ENCODE peak calls at places on chromosomes 2 and 18, in five cellular contexts. I is SK-N-SH, R is K562, O is GM12878, Q is H1. A is an unnamed sample. For H3K36me3, the result is how much of the 10 kb centered on the place peaks cover.

GRCh38 chr2:143030127-143030526 is 99.1 kb upstream of the ARHGAP15 start:
- DNase-seq in I (no peak), R (no peak), O (peak), Q (no peak), A (no peak)

GRCh38 chr18:64164883-64165282 is 16.0 kb upstream of the LINC00305 start:
- DNase-seq in I (no peak), R (no peak), O (no peak), Q (no peak), A (no peak)

GRCh38 chr18:52326001-52326400 is 14.0 kb upstream of the DCC start:
- DNase-seq in I (no peak), R (no peak), O (no peak), Q (no peak), A (no peak)

GRCh38 chr2:102686479-102687439 is 67.4 kb downstream of the SLC9A2 start:
- DNase-seq in I (no peak), R (no peak), O (no peak), Q (no peak), A (no peak)

GRCh38 chr2:218798767-218799504 is 17.0 kb downstream of the CYP27A1 start:
- DNase-seq in I (no peak), R (no peak), O (no peak), Q (no peak), A (no peak)

GRCh38 chr2:217325810-217326209 is 465.9 kb upstream of the TNP1 start:
- DNase-seq in I (no peak), R (no peak), O (no peak), Q (no peak), A (no peak)

GRCh38 chr2:232592687-232593407 is 40.6 kb upstream of the EFHD1 start:
- DNase-seq in I (no peak), R (peak), O (no peak), Q (no peak), A (no peak)

GRCh38 chr18:54150226-54150625 is 74.2 kb downstream of the MBD2 start:
- DNase-seq in I (no peak), R (no peak), O (no peak), Q (no peak), A (no peak)

GRCh38 chr18:58196164-58196563 is 152.1 kb downstream of the NEDD4L start:
- DNase-seq in I (no peak), R (no peak), O (no peak), Q (no peak), A (no peak)

GRCh38 chr18:41128126-41128525 is 826.9 kb upstream of the PIK3C3 start:
- DNase-seq in I (no peak), R (no peak), O (no peak), Q (no peak), A (no peak)

GRCh38 chr2:16257725-16258028 is 317.3 kb downstream of the MYCN start:
- DNase-seq in I (no peak), R (no peak), O (no peak), Q (no peak), A (no peak)

GRCh38 chr2:157441072-157441454 is 2.8 kb downstream of the CYTIP start:
- DNase-seq in I (no peak), R (no peak), O (no peak), Q (no peak), A (no peak)

GRCh38 chr2:70978388-70979357 is at the start of gene ANKRD53:
- DNase-seq in I (peak), R (no peak), O (no peak), Q (peak), A (peak)

GRCh38 chr2:126761981-126762878 is 106.3 kb downstream of the GYPC start:
- DNase-seq in I (no peak), R (no peak), O (no peak), Q (no peak), A (no peak)

GRCh38 chr2:143341478-143341877 is 212.3 kb downstream of the ARHGAP15 start:
- DNase-seq in I (no peak), R (no peak), O (no peak), Q (no peak), A (no peak)

GRCh38 chr2:159272166-159272565 is 14.3 kb downstream of the WDSUB1 start:
- DNase-seq in I (no peak), R (no peak), O (no peak), Q (no peak), A (no peak)

GRCh38 chr18:30889582-30890301 is 152.8 kb downstream of the DSC3 start:
- DNase-seq in I (peak), R (no peak), O (no peak), Q (no peak), A (no peak)

GRCh38 chr18:8248576-8248975 is 360.7 kb upstream of the RAB12 start:
- DNase-seq in I (no peak), R (no peak), O (no peak), Q (no peak), A (no peak)

GRCh38 chr2:155840661-155841060 is 491.9 kb downstream of the NR4A2 start:
- DNase-seq in I (no peak), R (no peak), O (no peak), Q (no peak), A (no peak)

GRCh38 chr2:15943378-15943851 is 3.1 kb downstream of the MYCN start:
- DNase-seq in I (peak), R (peak), O (no peak), Q (peak), A (no peak)

GRCh38 chr2:129879614-129880180 is 99.8 kb upstream of the RAB6C start:
- DNase-seq in I (no peak), R (no peak), O (no peak), Q (peak), A (peak)

GRCh38 chr2:234044157-234044556 is 6.3 kb upstream of the SPP2 start:
- DNase-seq in I (no peak), R (no peak), O (no peak), Q (no peak), A (no peak)

GRCh38 chr2:235570256-235570655 is 76.4 kb downstream of the AGAP1 start:
- DNase-seq in I (no peak), R (no peak), O (no peak), Q (no peak), A (no peak)

GRCh38 chr2:85791704-85792565 is 38.1 kb downstream of the ATOH8 start:
- DNase-seq in I (no peak), R (no peak), O (no peak), Q (no peak), A (no peak)

GRCh38 chr2:179604638-179605037 is 256.8 kb downstream of the ZNF385B start:
- DNase-seq in I (no peak), R (no peak), O (no peak), Q (no peak), A (no peak)

GRCh38 chr2:221451836-221452774 is 120.0 kb downstream of the EPHA4 start:
- DNase-seq in I (no peak), R (no peak), O (no peak), Q (no peak), A (no peak)

GRCh38 chr18:32768646-32769206 is 4.1 kb downstream of the KLHL14 start:
- DNase-seq in I (no peak), R (no peak), O (no peak), Q (no peak), A (no peak)

GRCh38 chr2:11703700-11704099 is 33.7 kb upstream of the NTSR2 start:
- DNase-seq in I (no peak), R (no peak), O (no peak), Q (no peak), A (no peak)

GRCh38 chr2:27369471-27370025 is 590 bp downstream of the EIF2B4 start:
- DNase-seq in I (peak), R (no peak), O (no peak), Q (peak), A (no peak)

GRCh38 chr2:27370816-27371620 is 602 bp downstream of the SNX17 start:
- DNase-seq in I (peak), R (peak), O (peak), Q (peak), A (no peak)

GRCh38 chr2:27372937-27373336 is 2.5 kb downstream of the SNX17 start:
- DNase-seq in I (no peak), R (no peak), O (no peak), Q (no peak), A (no peak)

GRCh38 chr2:27375513-27376099 is 4.9 kb downstream of the ZNF513 start:
- DNase-seq in I (peak), R (no peak), O (no peak), Q (no peak), A (no peak)

DNA sequence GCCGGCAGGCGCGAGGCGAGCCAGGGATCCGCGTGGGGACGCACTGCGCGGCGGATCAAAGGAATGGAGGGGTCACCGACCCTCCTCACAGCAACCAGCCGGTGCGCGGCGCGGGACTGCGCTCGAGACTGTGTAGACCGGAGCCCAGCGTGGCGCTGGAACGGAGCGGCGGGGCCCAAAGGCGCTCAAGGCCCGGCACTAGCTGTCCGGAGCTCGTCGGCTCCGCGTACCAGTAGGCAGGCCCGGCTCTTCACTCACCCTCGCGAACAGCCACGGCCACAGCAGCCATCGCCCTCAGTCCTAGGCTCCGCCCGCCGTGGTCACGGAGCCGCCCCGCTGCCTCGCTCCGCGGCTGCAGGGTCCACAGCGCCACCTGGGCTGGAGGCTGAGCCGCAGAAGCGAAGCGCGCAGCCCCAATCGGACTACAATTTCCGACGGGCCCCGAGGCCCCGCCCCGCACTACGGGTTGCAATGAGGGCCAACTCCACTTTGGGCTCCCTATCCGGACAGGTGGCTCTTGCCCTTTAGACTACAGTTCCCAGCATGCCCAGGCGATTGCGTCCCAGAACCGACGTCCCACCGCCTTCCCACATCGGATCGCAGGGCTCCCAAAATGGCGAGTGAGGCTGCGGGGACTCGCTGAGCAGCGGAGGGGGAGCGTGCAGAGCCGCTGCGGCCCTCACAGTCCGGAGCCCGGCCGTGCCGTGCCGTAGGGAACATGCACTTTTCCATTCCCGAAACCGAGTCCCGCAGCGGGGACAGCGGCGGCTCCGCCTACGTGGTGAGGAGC is at the start of the genes EIF2B4 and SNX17:
- DNase-seq in I (peak), R (peak), O (peak), Q (peak), A (peak)
- H3K36me3 ChIP-seq in I (half or more), R (half or more), O (under half), Q (under half), A (half or more)

DNA sequence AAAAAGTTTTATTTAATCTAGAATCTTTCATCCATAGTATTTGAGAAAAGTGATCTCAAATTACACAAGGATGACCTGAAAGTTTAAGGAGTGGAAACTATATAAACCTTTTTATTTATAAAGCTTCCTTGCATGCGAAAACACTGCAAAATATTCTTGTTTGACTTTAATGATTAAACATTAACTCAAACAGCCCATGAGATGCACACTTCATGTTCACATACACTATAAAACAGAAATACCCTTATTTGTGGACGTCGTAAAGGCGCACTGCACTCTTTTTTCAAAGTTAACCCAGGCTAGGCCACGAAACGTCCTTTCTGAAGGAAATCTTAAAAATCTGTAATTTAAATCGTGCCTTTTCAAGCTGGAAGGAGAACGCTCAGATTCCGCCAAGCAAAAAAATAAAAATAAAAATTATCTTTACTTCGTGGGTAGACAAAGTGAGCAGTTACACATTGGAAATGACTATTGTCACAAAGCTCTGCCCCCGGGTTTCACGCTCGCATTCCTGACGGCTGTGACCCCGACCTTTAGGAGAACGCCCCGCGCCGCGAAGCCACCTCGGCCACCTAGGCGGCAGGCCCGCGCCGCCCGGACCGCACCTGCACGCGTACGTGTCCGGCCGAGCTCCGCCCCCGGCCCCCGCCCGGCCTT is 723 bp downstream of the FAM168B start:
- DNase-seq in I (no peak), R (no peak), O (no peak), Q (no peak), A (no peak)
- TF ChIP-seq POLR2AphosphoS5 in I (peak), R (no peak), O (no peak), Q (no peak), A (no peak)

GRCh38 chr2:184425083-184425482 is 173.2 kb upstream of the ZNF804A start:
- DNase-seq in I (no peak), R (no peak), O (no peak), Q (no peak), A (no peak)
- TF ChIP-seq EP300 in I (no peak), R (no peak), O (no peak), Q (no peak), A (no peak)

DNA sequence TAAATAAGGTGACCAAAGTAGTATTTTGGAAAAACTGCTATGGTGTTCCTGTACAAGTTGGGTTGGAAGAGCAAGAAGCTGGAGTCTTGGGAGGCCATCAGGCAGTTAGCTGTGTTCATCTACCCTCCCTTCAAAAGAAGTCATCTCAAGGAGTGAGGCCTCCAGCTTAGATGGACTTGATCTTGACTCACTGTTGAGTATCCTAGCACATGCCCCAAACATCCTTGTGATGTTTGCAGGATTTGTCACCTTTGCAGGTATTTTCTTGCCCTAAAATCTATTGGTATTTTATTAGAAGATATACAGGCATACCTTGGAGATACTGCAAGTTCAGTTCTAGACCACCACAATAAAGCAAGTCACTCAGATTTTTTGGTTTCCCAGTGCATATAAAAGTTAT is 30.2 kb downstream of the RNMT start:
- DNase-seq in I (no peak), R (no peak), O (no peak), Q (no peak), A (no peak)
- H3K36me3 ChIP-seq in I (half or more), R (under half), O (under half), Q (under half), A (half or more)

DNA sequence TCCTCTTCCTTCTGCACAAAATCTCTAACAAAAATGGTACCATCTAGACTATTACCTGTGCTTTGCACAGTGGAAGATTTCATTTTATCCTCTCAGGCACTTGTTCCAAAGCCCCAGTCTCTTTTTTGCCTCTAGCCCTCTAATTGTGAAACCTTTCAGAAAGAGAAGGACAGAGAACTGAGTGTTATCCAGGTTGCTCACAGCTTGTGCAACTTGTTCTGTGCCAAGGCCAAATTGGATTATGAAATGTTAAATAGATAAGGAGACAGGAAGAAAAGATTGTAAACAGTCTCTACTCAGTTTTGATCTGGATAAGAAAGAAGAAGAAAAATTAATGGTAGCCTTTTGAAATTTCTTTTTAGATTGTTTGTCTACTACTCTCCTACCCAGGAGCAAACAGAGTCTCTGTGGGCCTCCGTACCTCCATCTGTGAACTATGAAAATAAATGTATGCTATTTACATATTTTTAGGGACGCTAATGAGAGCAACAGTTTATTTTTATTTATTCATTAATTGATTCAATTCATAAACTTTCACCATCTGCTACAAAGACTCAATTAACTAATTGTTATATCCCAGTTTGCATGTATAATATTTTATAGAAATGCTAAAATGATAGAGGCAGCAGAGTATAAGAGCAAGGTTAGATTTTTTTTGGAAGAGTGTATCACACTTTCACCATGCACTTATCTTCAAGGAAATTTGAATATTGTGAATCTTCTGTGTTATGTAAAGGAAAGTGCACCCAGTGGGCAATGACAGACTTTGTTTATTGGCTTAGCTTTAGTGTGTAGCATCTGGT is 339.0 kb upstream of the ETAA1 start:
- DNase-seq in I (no peak), R (no peak), O (no peak), Q (no peak), A (no peak)
- TF ChIP-seq POLR2AphosphoS5 in I (no peak), R (no peak), O (no peak), Q (no peak), A (no peak)